ENCODE peak calls at places on chromosome 12, in six cellular contexts. I is adrenal gland; H is neural progenitor cell; S is gastrocnemius medialis; A is transverse colon; M is naive thymus-derived CD4-positive, alpha-beta T cell. J is an unnamed sample.

GRCh38 chr12:53569174-53569557 is 57.0 kb downstream of the ATF7 start:
- DNase-seq in A (no peak), H (no peak), I (no peak), M (no peak), S (no peak), J (no peak)

GRCh38 chr12:101713059-101713682 is 15.7 kb downstream of the CHPT1 start:
- DNase-seq in M (no peak), I (peak; percentile 62), H (peak; percentile 4), S (peak; percentile 64), A (peak; percentile 56), J (no peak)

GRCh38 chr12:46983959-46984833 is 95.2 kb upstream of the PCED1B start:
- DNase-seq in S (no peak), I (peak; percentile 41), A (peak; percentile 23), H (peak; percentile 77), M (peak; percentile 29), J (peak; percentile 33)

GRCh38 chr12:24778486-24779304 is 170.2 kb downstream of the BCAT1 start:
- DNase-seq in S (no peak), M (no peak), H (peak; percentile 68), A (no peak), I (no peak), J (peak; percentile 51)

GRCh38 chr12:51391047-51391837 is at the start of gene GALNT6:
- DNase-seq in M (peak; percentile 61), H (peak; percentile 67), I (no peak), A (peak; percentile 87), S (no peak), J (peak; percentile 80)

GRCh38 chr12:81758421-81759214 is 532 bp downstream of the PPFIA2 start:
- DNase-seq in S (no peak), H (peak; percentile 57), I (no peak), A (no peak), M (peak; percentile 6), J (peak; percentile 83)

GRCh38 chr12:81811066-81811777 is 52.1 kb upstream of the PPFIA2 start:
- DNase-seq in H (peak; percentile 44), I (no peak), S (no peak), M (no peak), A (no peak), J (no peak)

GRCh38 chr12:80925983-80926382 is 11.8 kb downstream of the LIN7A start:
- DNase-seq in A (no peak), I (no peak), M (no peak), H (no peak), S (no peak), J (no peak)

GRCh38 chr12:24280085-24280842 is 330.8 kb upstream of the SOX5 start:
- DNase-seq in M (no peak), H (no peak), S (no peak), I (no peak), A (no peak), J (no peak)

GRCh38 chr12:131468206-131468605 is 242.7 kb upstream of the SFSWAP start:
- DNase-seq in M (no peak), I (no peak), A (no peak), S (no peak), H (no peak), J (no peak)

GRCh38 chr12:131473261-131473660 is 237.6 kb upstream of the SFSWAP start:
- DNase-seq in I (no peak), H (no peak), A (no peak), S (no peak), M (no peak), J (no peak)

GRCh38 chr12:131471271-131471905 is 239.5 kb upstream of the SFSWAP start:
- DNase-seq in I (no peak), M (no peak), A (no peak), H (peak; percentile 32), S (no peak), J (no peak)

GRCh38 chr12:131473721-131474709 is 236.9 kb upstream of the SFSWAP start:
- DNase-seq in S (no peak), I (no peak), H (no peak), M (no peak), A (no peak), J (no peak)

GRCh38 chr12:131471946-131472732 is 238.8 kb upstream of the SFSWAP start:
- DNase-seq in H (no peak), S (no peak), I (no peak), A (no peak), M (no peak), J (no peak)
- H3K36me3 ChIP-seq in H (no peaks in the 10 kb centered on the region), S (no peaks in the 10 kb centered on the region), I (no peaks in the 10 kb centered on the region), A (no peaks in the 10 kb centered on the region), M (no peaks in the 10 kb centered on the region), J (no peaks in the 10 kb centered on the region)

GRCh38 chr12:7176595-7176994 is 12.9 kb upstream of the PEX5 start:
- DNase-seq in I (no peak), A (no peak), H (no peak), M (no peak), S (no peak), J (no peak)
- H3K9me3 ChIP-seq in I (peaks cover 4% of the 10 kb centered on the region), A (no peaks in the 10 kb centered on the region), H (peaks cover 6% of the 10 kb centered on the region), M (no peaks in the 10 kb centered on the region), S (no peaks in the 10 kb centered on the region), J (peaks cover 10% of the 10 kb centered on the region)

DNA sequence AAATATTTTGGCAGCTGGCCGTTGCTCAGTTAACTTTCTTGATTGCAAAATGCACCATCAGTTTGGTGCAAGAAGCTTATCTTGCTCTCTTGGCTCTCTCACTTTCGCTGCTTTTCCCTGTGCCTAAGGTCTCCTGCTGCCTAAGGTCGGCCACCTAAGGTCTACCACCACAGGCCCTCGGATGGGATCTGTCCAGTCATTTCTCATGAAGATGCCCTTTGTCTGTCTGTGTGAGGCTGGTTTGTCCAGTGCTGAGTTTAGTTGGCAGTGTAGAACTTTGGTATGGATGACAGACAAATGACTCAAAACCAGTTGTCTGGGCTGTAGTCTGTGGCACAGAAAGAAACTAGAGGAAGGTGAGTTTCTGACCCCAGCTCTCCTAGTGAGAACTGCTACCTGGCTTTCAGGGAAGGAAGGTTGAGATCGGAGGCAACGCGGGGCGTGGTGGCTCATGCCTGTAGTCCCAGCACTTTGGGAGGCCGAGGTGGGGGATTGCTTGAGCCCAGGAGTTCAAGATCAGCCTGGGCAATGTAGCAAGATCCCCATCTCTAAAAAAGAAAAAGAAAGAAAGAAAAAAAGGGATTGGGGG is 2.6 kb downstream of the MLXIP start:
- DNase-seq in M (no peak), H (no peak), S (no peak), I (peak; percentile 63), A (no peak), J (no peak)
- H3K4me1 ChIP-seq in M (peaks cover 41% of the 10 kb centered on the region), H (peaks cover 19% of the 10 kb centered on the region), S (peaks cover 71% of the 10 kb centered on the region), I (peaks cover 33% of the 10 kb centered on the region), A (peaks cover 63% of the 10 kb centered on the region), J (peaks cover 19% of the 10 kb centered on the region)

DNA sequence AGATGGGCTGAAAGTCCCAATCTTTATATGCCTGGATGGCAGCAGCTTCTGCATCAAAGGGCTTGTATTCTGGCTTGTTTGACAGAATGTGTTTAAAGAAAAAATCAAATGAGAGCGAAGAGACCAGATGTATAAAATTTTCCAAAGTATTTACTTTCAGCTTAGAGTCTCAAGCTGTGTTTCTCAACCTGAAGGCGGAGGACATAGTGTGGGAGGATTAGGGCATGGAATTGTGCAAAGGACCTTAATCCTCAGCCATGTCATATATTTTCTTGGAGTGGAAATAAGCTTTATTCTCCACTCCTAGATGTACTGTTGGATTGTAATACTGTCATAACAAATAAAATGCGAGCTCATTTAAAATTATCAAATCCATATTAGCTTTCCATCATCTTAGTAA is 154.0 kb downstream of the PAH start:
- DNase-seq in I (no peak), A (no peak), H (no peak), M (no peak), S (no peak), J (no peak)
- H3K36me3 ChIP-seq in I (no peaks in the 10 kb centered on the region), A (no peaks in the 10 kb centered on the region), H (no peaks in the 10 kb centered on the region), M (no peaks in the 10 kb centered on the region), S (no peaks in the 10 kb centered on the region), J (no peaks in the 10 kb centered on the region)

GRCh38 chr12:126083931-126084330 is 1018.7 kb downstream of the AACS start:
- DNase-seq in S (no peak), I (no peak), H (no peak), A (no peak), M (no peak), J (no peak)

GRCh38 chr12:126084480-126084879 is 1019.2 kb downstream of the AACS start:
- DNase-seq in A (no peak), S (no peak), H (no peak), I (no peak), M (no peak), J (no peak)

GRCh38 chr12:126087692-126088091 is 1022.5 kb downstream of the AACS start:
- DNase-seq in I (no peak), S (no peak), M (no peak), H (no peak), A (no peak), J (no peak)

GRCh38 chr12:126086242-126086641 is 1021.0 kb downstream of the AACS start:
- DNase-seq in S (no peak), M (no peak), H (no peak), I (no peak), A (no peak), J (no peak)
- H3K9me3 ChIP-seq in S (no peaks in the 10 kb centered on the region), M (no peaks in the 10 kb centered on the region), H (no peaks in the 10 kb centered on the region), I (no peaks in the 10 kb centered on the region), A (no peaks in the 10 kb centered on the region), J (no peaks in the 10 kb centered on the region)

DNA sequence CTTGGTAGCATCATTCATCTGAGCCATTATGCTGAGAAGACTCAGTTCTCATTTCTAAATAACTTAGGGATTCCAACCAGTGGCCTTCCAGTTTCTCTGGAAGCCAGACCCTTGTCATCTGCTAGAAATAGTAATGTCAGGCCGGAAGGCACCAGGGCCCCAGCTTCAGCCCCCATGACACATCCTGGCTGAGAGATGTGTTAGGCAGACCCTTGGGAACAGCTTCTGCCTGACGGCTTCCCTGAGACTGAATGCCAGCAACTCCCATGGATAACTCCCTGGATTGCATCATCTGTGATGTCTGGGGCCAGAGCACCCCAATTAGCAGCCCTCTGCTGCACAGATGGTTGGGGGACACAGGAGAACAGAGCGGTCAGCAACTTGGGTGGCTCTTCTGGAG is 583.5 kb upstream of the TBX3 start:
- DNase-seq in H (no peak), A (no peak), M (no peak), S (no peak), I (no peak), J (no peak)
- H3K4me1 ChIP-seq in H (no peaks in the 10 kb centered on the region), A (no peaks in the 10 kb centered on the region), M (no peaks in the 10 kb centered on the region), S (peaks cover 9% of the 10 kb centered on the region), I (no peaks in the 10 kb centered on the region), J (no peaks in the 10 kb centered on the region)

GRCh38 chr12:56278905-56279304 is 12.2 kb downstream of the COQ10A start:
- DNase-seq in A (no peak), M (no peak), I (no peak), S (no peak), H (no peak), J (no peak)
- H3K36me3 ChIP-seq in A (peaks cover 86% of the 10 kb centered on the region), M (peaks cover 14% of the 10 kb centered on the region), I (peaks cover 96% of the 10 kb centered on the region), S (peaks cover 2% of the 10 kb centered on the region), H (peaks cover 5% of the 10 kb centered on the region), J (peaks cover 92% of the 10 kb centered on the region)

GRCh38 chr12:34107781-34108404 is 85.6 kb downstream of the ALG10 start:
- DNase-seq in A (no peak), M (no peak), S (no peak), I (no peak), H (no peak), J (no peak)

GRCh38 chr12:34107016-34107415 is 84.7 kb downstream of the ALG10 start:
- DNase-seq in H (no peak), I (no peak), A (no peak), M (no peak), S (no peak), J (no peak)

GRCh38 chr12:34108967-34109366 is 86.7 kb downstream of the ALG10 start:
- DNase-seq in M (no peak), I (no peak), H (no peak), A (no peak), S (no peak), J (no peak)

GRCh38 chr12:34108405-34108803 is 86.1 kb downstream of the ALG10 start:
- DNase-seq in I (no peak), A (no peak), H (no peak), S (no peak), M (no peak), J (no peak)

GRCh38 chr12:34109390-34109789 is 87.1 kb downstream of the ALG10 start:
- DNase-seq in S (no peak), A (no peak), I (no peak), M (no peak), H (no peak), J (no peak)
- H3K9me3 ChIP-seq in S (no peaks in the 10 kb centered on the region), A (no peaks in the 10 kb centered on the region), I (no peaks in the 10 kb centered on the region), M (no peaks in the 10 kb centered on the region), H (no peaks in the 10 kb centered on the region), J (no peaks in the 10 kb centered on the region)